ENCODE peak calls at places on chromosomes 3 and 15, in four cellular contexts. One of them, this sample, is unnamed.
A peak's percentile ranks its signal among the peaks of the same experiment; 100 is the strongest.

GRCh38 chr15:39338251-39338650 is 242.6 kb upstream of the THBS1 start:
- DNase-seq in astrocyte of the spinal cord: no peak
- DNase-seq in retina: no peak
- DNase-seq in transverse colon: no peak
- DNase-seq in this sample: no peak

GRCh38 chr15:52068004-52068403 is 44.6 kb downstream of the BCL2L10 start:
- DNase-seq in transverse colon: no peak
- DNase-seq in retina: no peak
- DNase-seq in astrocyte of the spinal cord: no peak
- DNase-seq in this sample: no peak

GRCh38 chr3:65027335-65027734 is 339.5 kb upstream of the ADAMTS9 start:
- DNase-seq in retina: no peak
- DNase-seq in transverse colon: no peak
- DNase-seq in astrocyte of the spinal cord: no peak
- DNase-seq in this sample: no peak

GRCh38 chr3:64945171-64945684 is 257.4 kb upstream of the ADAMTS9 start:
- DNase-seq in retina: peak; percentile 72
- DNase-seq in astrocyte of the spinal cord: peak; percentile 12
- DNase-seq in transverse colon: no peak
- DNase-seq in this sample: no peak

GRCh38 chr3:127800508-127800907 is 21.8 kb downstream of the MGLL start:
- DNase-seq in retina: no peak
- DNase-seq in astrocyte of the spinal cord: peak; percentile 84
- DNase-seq in transverse colon: no peak
- DNase-seq in this sample: no peak

GRCh38 chr3:24341668-24342067 is 153.0 kb downstream of the THRB start:
- DNase-seq in astrocyte of the spinal cord: no peak
- DNase-seq in transverse colon: no peak
- DNase-seq in retina: no peak
- DNase-seq in this sample: no peak

GRCh38 chr15:25508369-25509002 is 69.7 kb upstream of the UBE3A start:
- DNase-seq in retina: peak; percentile 46
- DNase-seq in transverse colon: no peak
- DNase-seq in astrocyte of the spinal cord: peak; percentile 61
- DNase-seq in this sample: no peak

GRCh38 chr3:40043444-40043755 is 234.0 kb downstream of the MYRIP start:
- DNase-seq in transverse colon: no peak
- DNase-seq in astrocyte of the spinal cord: peak; percentile 69
- DNase-seq in retina: no peak
- DNase-seq in this sample: no peak

GRCh38 chr3:188468672-188469071 is 314.7 kb downstream of the LPP start:
- DNase-seq in transverse colon: peak; percentile 56
- DNase-seq in astrocyte of the spinal cord: peak; percentile 76
- DNase-seq in retina: no peak
- DNase-seq in this sample: peak; percentile 93

GRCh38 chr3:127836004-127836882 is 13.9 kb upstream of the MGLL start:
- DNase-seq in transverse colon: no peak
- DNase-seq in astrocyte of the spinal cord: no peak
- DNase-seq in retina: no peak
- DNase-seq in this sample: no peak

GRCh38 chr3:157148123-157148889 is 11.6 kb downstream of the CCNL1 start:
- DNase-seq in transverse colon: no peak
- DNase-seq in astrocyte of the spinal cord: no peak
- DNase-seq in retina: no peak
- DNase-seq in this sample: no peak

GRCh38 chr15:42784705-42785104 is 47.8 kb upstream of the CDAN1 start:
- DNase-seq in retina: no peak
- DNase-seq in transverse colon: no peak
- DNase-seq in astrocyte of the spinal cord: no peak
- DNase-seq in this sample: no peak

GRCh38 chr3:117868766-117869165 is 1159.2 kb downstream of the TUSC7 start:
- DNase-seq in retina: no peak
- DNase-seq in transverse colon: no peak
- DNase-seq in astrocyte of the spinal cord: no peak
- DNase-seq in this sample: no peak

GRCh38 chr3:155861476-155862183 is 7.4 kb upstream of the SLC33A1 start:
- DNase-seq in astrocyte of the spinal cord: no peak
- DNase-seq in transverse colon: no peak
- DNase-seq in retina: no peak
- DNase-seq in this sample: no peak

GRCh38 chr3:120129041-120129440 is 34.8 kb upstream of the GSK3B start:
- DNase-seq in astrocyte of the spinal cord: no peak
- DNase-seq in transverse colon: no peak
- DNase-seq in retina: no peak
- DNase-seq in this sample: no peak

GRCh38 chr3:10351013-10351735 is 30.3 kb upstream of the SEC13 start:
- DNase-seq in astrocyte of the spinal cord: no peak
- DNase-seq in retina: peak; percentile 16
- DNase-seq in transverse colon: no peak
- DNase-seq in this sample: no peak

GRCh38 chr15:73737506-73737905 is 15.6 kb downstream of the INSYN1 start:
- DNase-seq in astrocyte of the spinal cord: no peak
- DNase-seq in transverse colon: no peak
- DNase-seq in retina: no peak
- DNase-seq in this sample: no peak

GRCh38 chr3:53227993-53228885 is 27.6 kb downstream of the TKT start:
- DNase-seq in retina: no peak
- DNase-seq in astrocyte of the spinal cord: no peak
- DNase-seq in transverse colon: no peak
- DNase-seq in this sample: no peak

GRCh38 chr3:126646662-126647061 is 8.3 kb downstream of the TXNRD3 start:
- DNase-seq in astrocyte of the spinal cord: peak; percentile 9
- DNase-seq in transverse colon: no peak
- DNase-seq in retina: no peak
- DNase-seq in this sample: no peak

GRCh38 chr3:61894988-61895935 is 333.9 kb downstream of the PTPRG start:
- DNase-seq in transverse colon: peak; percentile 87
- DNase-seq in retina: no peak
- DNase-seq in astrocyte of the spinal cord: peak; percentile 95
- DNase-seq in this sample: peak; percentile 85